ENCODE peak calls at places on chromosomes 11 and 22, in four cellular contexts. One of them, this sample, is unnamed.
A peak's percentile ranks its signal among the peaks of the same experiment; 100 is the strongest.

GRCh38 chr22:45441158-45441557 is 27.7 kb downstream of the RIBC2 start:
- DNase-seq in AG09319: no peak
- DNase-seq in CD8-positive, alpha-beta T cell: no peak
- DNase-seq in glutamatergic neuron: peak; percentile 71
- DNase-seq in this sample: peak; percentile 53

GRCh38 chr22:38033522-38034277 is 23.5 kb upstream of the PICK1 start:
- DNase-seq in AG09319: no peak
- DNase-seq in CD8-positive, alpha-beta T cell: no peak
- DNase-seq in glutamatergic neuron: no peak
- DNase-seq in this sample: no peak

GRCh38 chr22:33896801-33897620 is 23.3 kb downstream of the LARGE1 start:
- DNase-seq in AG09319: no peak
- DNase-seq in CD8-positive, alpha-beta T cell: no peak
- DNase-seq in glutamatergic neuron: no peak
- DNase-seq in this sample: no peak

GRCh38 chr11:95688501-95689222 is 100.9 kb downstream of the FAM76B start:
- DNase-seq in AG09319: no peak
- DNase-seq in CD8-positive, alpha-beta T cell: no peak
- DNase-seq in glutamatergic neuron: no peak
- DNase-seq in this sample: no peak

GRCh38 chr11:117814766-117815261 is 9.7 kb downstream of the FXYD2 start:
- DNase-seq in AG09319: no peak
- DNase-seq in CD8-positive, alpha-beta T cell: peak; percentile 91
- DNase-seq in glutamatergic neuron: no peak
- DNase-seq in this sample: peak; percentile 53

GRCh38 chr22:44191036-44191454 is 10.3 kb downstream of the PARVG start:
- DNase-seq in AG09319: no peak
- DNase-seq in CD8-positive, alpha-beta T cell: peak; percentile 31
- DNase-seq in glutamatergic neuron: no peak
- DNase-seq in this sample: no peak

GRCh38 chr11:12411806-12412727 is 34.7 kb downstream of the PARVA start:
- DNase-seq in AG09319: peak; percentile 88
- DNase-seq in CD8-positive, alpha-beta T cell: no peak
- DNase-seq in glutamatergic neuron: peak; percentile 86
- DNase-seq in this sample: peak; percentile 81

GRCh38 chr11:3083321-3083720 is 26.1 kb upstream of the CARS1 start:
- DNase-seq in AG09319: no peak
- DNase-seq in CD8-positive, alpha-beta T cell: no peak
- DNase-seq in glutamatergic neuron: no peak
- DNase-seq in this sample: no peak

GRCh38 chr11:72688929-72689328 is 14.7 kb upstream of the PDE2A start:
- DNase-seq in AG09319: no peak
- DNase-seq in CD8-positive, alpha-beta T cell: no peak
- DNase-seq in glutamatergic neuron: no peak
- DNase-seq in this sample: no peak

GRCh38 chr11:113242060-113242459 is 72.3 kb upstream of the TTC12 start:
- DNase-seq in AG09319: no peak
- DNase-seq in CD8-positive, alpha-beta T cell: no peak
- DNase-seq in glutamatergic neuron: no peak
- DNase-seq in this sample: no peak

GRCh38 chr11:48037709-48038468 is 57.5 kb downstream of the PTPRJ start:
- DNase-seq in AG09319: peak; percentile 39
- DNase-seq in CD8-positive, alpha-beta T cell: no peak
- DNase-seq in glutamatergic neuron: no peak
- DNase-seq in this sample: no peak

GRCh38 chr11:33116535-33116934 is 44.7 kb downstream of the CSTF3 start:
- DNase-seq in AG09319: no peak
- DNase-seq in CD8-positive, alpha-beta T cell: no peak
- DNase-seq in glutamatergic neuron: no peak
- DNase-seq in this sample: no peak

GRCh38 chr22:26529345-26529744 is 17.1 kb upstream of the TFIP11 start:
- DNase-seq in AG09319: no peak
- DNase-seq in CD8-positive, alpha-beta T cell: no peak
- DNase-seq in glutamatergic neuron: no peak
- DNase-seq in this sample: no peak

GRCh38 chr11:64225608-64226506 is at the start of the genes NUDT22 and TRPT1:
- DNase-seq in AG09319: no peak
- DNase-seq in CD8-positive, alpha-beta T cell: peak; percentile 87
- DNase-seq in glutamatergic neuron: peak; percentile 95
- DNase-seq in this sample: peak; percentile 96

GRCh38 chr11:418343-419247 is 3.8 kb upstream of the SIGIRR start:
- DNase-seq in AG09319: no peak
- DNase-seq in CD8-positive, alpha-beta T cell: no peak
- DNase-seq in glutamatergic neuron: no peak
- DNase-seq in this sample: peak; percentile 2

GRCh38 chr11:91421586-91421985 is 803.0 kb upstream of the FAT3 start:
- DNase-seq in AG09319: no peak
- DNase-seq in CD8-positive, alpha-beta T cell: no peak
- DNase-seq in glutamatergic neuron: peak; percentile 76
- DNase-seq in this sample: no peak

GRCh38 chr11:116312560-116313340 is 460.0 kb downstream of the BUD13 start:
- DNase-seq in AG09319: no peak
- DNase-seq in CD8-positive, alpha-beta T cell: no peak
- DNase-seq in glutamatergic neuron: peak; percentile 27
- DNase-seq in this sample: no peak

GRCh38 chr11:118169300-118170140 is 6.9 kb downstream of the SCN2B start:
- DNase-seq in AG09319: no peak
- DNase-seq in CD8-positive, alpha-beta T cell: no peak
- DNase-seq in glutamatergic neuron: no peak
- DNase-seq in this sample: no peak

GRCh38 chr11:6405837-6406236 is 13.1 kb downstream of the APBB1 start:
- DNase-seq in AG09319: no peak
- DNase-seq in CD8-positive, alpha-beta T cell: no peak
- DNase-seq in glutamatergic neuron: no peak
- DNase-seq in this sample: no peak

GRCh38 chr22:31215018-31215535 is 3.0 kb downstream of the LIMK2 start:
- DNase-seq in AG09319: no peak
- DNase-seq in CD8-positive, alpha-beta T cell: no peak
- DNase-seq in glutamatergic neuron: no peak
- DNase-seq in this sample: no peak

GRCh38 chr11:9616858-9617257 is 43.4 kb downstream of the WEE1 start:
- DNase-seq in AG09319: no peak
- DNase-seq in CD8-positive, alpha-beta T cell: no peak
- DNase-seq in glutamatergic neuron: no peak
- DNase-seq in this sample: no peak

GRCh38 chr11:94011478-94011877 is 9.7 kb upstream of the HEPHL1 start:
- DNase-seq in AG09319: no peak
- DNase-seq in CD8-positive, alpha-beta T cell: no peak
- DNase-seq in glutamatergic neuron: no peak
- DNase-seq in this sample: no peak

GRCh38 chr11:129323896-129324522 is 51.6 kb upstream of the BARX2 start:
- DNase-seq in AG09319: peak; percentile 4
- DNase-seq in CD8-positive, alpha-beta T cell: no peak
- DNase-seq in glutamatergic neuron: peak; percentile 64
- DNase-seq in this sample: no peak

GRCh38 chr11:111422494-111423249 is 43.6 kb upstream of the POU2AF1 start:
- DNase-seq in AG09319: no peak
- DNase-seq in CD8-positive, alpha-beta T cell: peak; percentile 43
- DNase-seq in glutamatergic neuron: peak; percentile 72
- DNase-seq in this sample: peak; percentile 76

GRCh38 chr11:68354181-68354872 is 41.9 kb downstream of the LRP5 start:
- DNase-seq in AG09319: peak; percentile 90
- DNase-seq in CD8-positive, alpha-beta T cell: no peak
- DNase-seq in glutamatergic neuron: no peak
- DNase-seq in this sample: no peak

GRCh38 chr11:132032555-132032954 is 662.1 kb downstream of the NTM start:
- DNase-seq in AG09319: no peak
- DNase-seq in CD8-positive, alpha-beta T cell: no peak
- DNase-seq in glutamatergic neuron: no peak
- DNase-seq in this sample: no peak

GRCh38 chr11:30342736-30343166 is 19.8 kb downstream of the ARL14EP start:
- DNase-seq in AG09319: no peak
- DNase-seq in CD8-positive, alpha-beta T cell: no peak
- DNase-seq in glutamatergic neuron: no peak
- DNase-seq in this sample: no peak

GRCh38 chr22:29208879-29209623 is 3.4 kb downstream of the EMID1 start:
- DNase-seq in AG09319: no peak
- DNase-seq in CD8-positive, alpha-beta T cell: no peak
- DNase-seq in glutamatergic neuron: no peak
- DNase-seq in this sample: peak; percentile 47

GRCh38 chr11:69524291-69524882 is 42.9 kb downstream of the LINC01488 start:
- DNase-seq in AG09319: peak; percentile 16
- DNase-seq in CD8-positive, alpha-beta T cell: no peak
- DNase-seq in glutamatergic neuron: no peak
- DNase-seq in this sample: peak; percentile 33

GRCh38 chr11:23727821-23728220 is 769.0 kb upstream of the LUZP2 start:
- DNase-seq in AG09319: no peak
- DNase-seq in CD8-positive, alpha-beta T cell: no peak
- DNase-seq in glutamatergic neuron: no peak
- DNase-seq in this sample: no peak

GRCh38 chr11:47766363-47767227 is 546 bp downstream of the FNBP4 start:
- DNase-seq in AG09319: no peak
- DNase-seq in CD8-positive, alpha-beta T cell: peak; percentile 84
- DNase-seq in glutamatergic neuron: peak; percentile 41
- DNase-seq in this sample: peak; percentile 46

GRCh38 chr11:6320411-6321207 is at the start of gene CAVIN3:
- DNase-seq in AG09319: peak; percentile 66
- DNase-seq in CD8-positive, alpha-beta T cell: no peak
- DNase-seq in glutamatergic neuron: peak; percentile 67
- DNase-seq in this sample: peak; percentile 67

GRCh38 chr11:12156301-12157140 is 46.1 kb downstream of the MICAL2 start:
- DNase-seq in AG09319: no peak
- DNase-seq in CD8-positive, alpha-beta T cell: no peak
- DNase-seq in glutamatergic neuron: no peak
- DNase-seq in this sample: no peak

GRCh38 chr11:121119444-121119843 is 18.4 kb downstream of the TECTA start:
- DNase-seq in AG09319: no peak
- DNase-seq in CD8-positive, alpha-beta T cell: no peak
- DNase-seq in glutamatergic neuron: no peak
- DNase-seq in this sample: no peak

GRCh38 chr11:216081-216974 is 8.8 kb downstream of the RIC8A start:
- DNase-seq in AG09319: no peak
- DNase-seq in CD8-positive, alpha-beta T cell: no peak
- DNase-seq in glutamatergic neuron: no peak
- DNase-seq in this sample: no peak

GRCh38 chr22:36595154-36595553 is 66.2 kb upstream of the EIF3D start:
- DNase-seq in AG09319: no peak
- DNase-seq in CD8-positive, alpha-beta T cell: no peak
- DNase-seq in glutamatergic neuron: no peak
- DNase-seq in this sample: no peak

GRCh38 chr22:32355760-32356159 is 1.9 kb upstream of the RFPL3 start:
- DNase-seq in AG09319: no peak
- DNase-seq in CD8-positive, alpha-beta T cell: no peak
- DNase-seq in glutamatergic neuron: no peak
- DNase-seq in this sample: no peak
- TF ChIP-seq CTCF in AG09319: no peak
- TF ChIP-seq CTCF in CD8-positive, alpha-beta T cell: no peak
- TF ChIP-seq CTCF in glutamatergic neuron: no peak
- TF ChIP-seq CTCF in this sample: peak; percentile 17

GRCh38 chr22:39087098-39087497 is 9.9 kb upstream of the APOBEC3H start:
- DNase-seq in AG09319: no peak
- DNase-seq in CD8-positive, alpha-beta T cell: no peak
- DNase-seq in glutamatergic neuron: no peak
- DNase-seq in this sample: no peak
- TF ChIP-seq CTCF in AG09319: no peak
- TF ChIP-seq CTCF in CD8-positive, alpha-beta T cell: no peak
- TF ChIP-seq CTCF in glutamatergic neuron: no peak
- TF ChIP-seq CTCF in this sample: no peak

GRCh38 chr11:61579398-61580291 is 1.2 kb downstream of the SYT7 start:
- DNase-seq in AG09319: no peak
- DNase-seq in CD8-positive, alpha-beta T cell: no peak
- DNase-seq in glutamatergic neuron: no peak
- DNase-seq in this sample: no peak
- TF ChIP-seq CTCF in AG09319: no peak
- TF ChIP-seq CTCF in CD8-positive, alpha-beta T cell: no peak
- TF ChIP-seq CTCF in glutamatergic neuron: no peak
- TF ChIP-seq CTCF in this sample: no peak

GRCh38 chr11:102226702-102227101 is 90.6 kb upstream of the BIRC3 start:
- DNase-seq in AG09319: no peak
- DNase-seq in CD8-positive, alpha-beta T cell: no peak
- DNase-seq in glutamatergic neuron: no peak
- DNase-seq in this sample: no peak

GRCh38 chr11:102225689-102226562 is 91.4 kb upstream of the BIRC3 start:
- DNase-seq in AG09319: peak; percentile 37
- DNase-seq in CD8-positive, alpha-beta T cell: no peak
- DNase-seq in glutamatergic neuron: no peak
- DNase-seq in this sample: no peak

GRCh38 chr11:102230911-102231310 is 86.4 kb upstream of the BIRC3 start:
- DNase-seq in AG09319: no peak
- DNase-seq in CD8-positive, alpha-beta T cell: no peak
- DNase-seq in glutamatergic neuron: no peak
- DNase-seq in this sample: no peak

GRCh38 chr11:102230186-102230585 is 87.1 kb upstream of the BIRC3 start:
- DNase-seq in AG09319: no peak
- DNase-seq in CD8-positive, alpha-beta T cell: no peak
- DNase-seq in glutamatergic neuron: no peak
- DNase-seq in this sample: no peak

GRCh38 chr11:102229510-102230119 is 87.7 kb upstream of the BIRC3 start:
- DNase-seq in AG09319: no peak
- DNase-seq in CD8-positive, alpha-beta T cell: no peak
- DNase-seq in glutamatergic neuron: no peak
- DNase-seq in this sample: no peak
- TF ChIP-seq CTCF in AG09319: no peak
- TF ChIP-seq CTCF in CD8-positive, alpha-beta T cell: no peak
- TF ChIP-seq CTCF in glutamatergic neuron: no peak
- TF ChIP-seq CTCF in this sample: no peak

GRCh38 chr22:49230194-49230577 is 597.5 kb downstream of the BRD1 start:
- DNase-seq in AG09319: no peak
- DNase-seq in CD8-positive, alpha-beta T cell: no peak
- DNase-seq in glutamatergic neuron: no peak
- DNase-seq in this sample: peak; percentile 84
- TF ChIP-seq CTCF in AG09319: no peak
- TF ChIP-seq CTCF in CD8-positive, alpha-beta T cell: no peak
- TF ChIP-seq CTCF in glutamatergic neuron: no peak
- TF ChIP-seq CTCF in this sample: no peak

GRCh38 chr11:81165164-81165563 is 1568.5 kb downstream of the FAM181B start:
- DNase-seq in AG09319: no peak
- DNase-seq in CD8-positive, alpha-beta T cell: no peak
- DNase-seq in glutamatergic neuron: no peak
- DNase-seq in this sample: no peak
- TF ChIP-seq CTCF in AG09319: no peak
- TF ChIP-seq CTCF in CD8-positive, alpha-beta T cell: no peak
- TF ChIP-seq CTCF in glutamatergic neuron: no peak
- TF ChIP-seq CTCF in this sample: no peak